ENCODE peak calls at places on chromosomes 5 and 9, in four cellular contexts. N, A, Q and G are unnamed samples.

GRCh38 chr5:147346006-147346561 is 111.3 kb downstream of the STK32A start:
- DNase-seq in N (no peak), A (no peak), Q (no peak), G (no peak)

GRCh38 chr5:159849437-159850191 is 66.7 kb upstream of the ADRA1B start:
- DNase-seq in N (no peak), A (no peak), Q (peak; percentile 89), G (no peak)

GRCh38 chr5:83428126-83428525 is 43.4 kb upstream of the VCAN start:
- DNase-seq in N (no peak), A (no peak), Q (no peak), G (no peak)

GRCh38 chr5:150296496-150296895 is 6.2 kb downstream of the ARSI start:
- DNase-seq in N (no peak), A (no peak), Q (no peak), G (no peak)

GRCh38 chr5:168647083-168647482 is 67.9 kb upstream of the PANK3 start:
- DNase-seq in N (no peak), A (no peak), Q (no peak), G (no peak)

GRCh38 chr5:102090770-102091169 is 205.3 kb downstream of the SLCO4C1 start:
- DNase-seq in N (peak; percentile 36), A (peak; percentile 5), Q (no peak), G (no peak)

GRCh38 chr5:179475211-179475840 is 75.0 kb upstream of the RUFY1 start:
- DNase-seq in N (no peak), A (no peak), Q (no peak), G (no peak)

GRCh38 chr5:28523887-28524637 is 1485.7 kb upstream of the CDH9 start:
- DNase-seq in N (no peak), A (no peak), Q (peak; percentile 99), G (no peak)

GRCh38 chr5:137630216-137630971 is 105.5 kb downstream of the KLHL3 start:
- DNase-seq in N (no peak), A (no peak), Q (no peak), G (no peak)

GRCh38 chr9:17588395-17588794 is 9.5 kb downstream of the SH3GL2 start:
- DNase-seq in N (no peak), A (no peak), Q (no peak), G (no peak)

GRCh38 chr5:36878421-36879088 is 2.0 kb downstream of the NIPBL start:
- DNase-seq in N (no peak), A (peak; percentile 82), Q (peak; percentile 59), G (no peak)

GRCh38 chr9:33187519-33188218 is 20.5 kb upstream of the B4GALT1 start:
- DNase-seq in N (no peak), A (no peak), Q (peak; percentile 73), G (no peak)
- H3K27ac ChIP-seq in N (no peak overlapping the region), A (no peak overlapping the region), Q (no peak overlapping the region), G (no peak overlapping the region)

GRCh38 chr5:14582797-14583137 is 1.2 kb downstream of the OTULINL start:
- DNase-seq in N (no peak), A (no peak), Q (no peak), G (no peak)
- TF ChIP-seq EZH2 in N (no peak), A (no peak), Q (peak; percentile 41), G (no peak)

GRCh38 chr9:104783588-104783987 is 19.7 kb downstream of the NIPSNAP3B start:
- DNase-seq in N (no peak), A (no peak), Q (no peak), G (no peak)
- H3K27ac ChIP-seq in N (no peak overlapping the region), A (no peak overlapping the region), Q (no peak overlapping the region), G (no peak overlapping the region)

GRCh38 chr9:122349201-122349600 is 21.6 kb upstream of the PTGS1 start:
- DNase-seq in N (no peak), A (no peak), Q (no peak), G (no peak)

GRCh38 chr9:122348288-122348777 is 22.5 kb upstream of the PTGS1 start:
- DNase-seq in N (no peak), A (no peak), Q (no peak), G (no peak)

GRCh38 chr9:122346478-122347347 is 24.1 kb upstream of the PTGS1 start:
- DNase-seq in N (no peak), A (no peak), Q (no peak), G (no peak)

GRCh38 chr9:122348791-122349190 is 22.0 kb upstream of the PTGS1 start:
- DNase-seq in N (no peak), A (no peak), Q (no peak), G (no peak)

GRCh38 chr9:122347348-122348287 is 23.2 kb upstream of the PTGS1 start:
- DNase-seq in N (no peak), A (no peak), Q (no peak), G (no peak)
- TF ChIP-seq EZH2 in N (no peak), A (no peak), Q (no peak), G (no peak)

DNA sequence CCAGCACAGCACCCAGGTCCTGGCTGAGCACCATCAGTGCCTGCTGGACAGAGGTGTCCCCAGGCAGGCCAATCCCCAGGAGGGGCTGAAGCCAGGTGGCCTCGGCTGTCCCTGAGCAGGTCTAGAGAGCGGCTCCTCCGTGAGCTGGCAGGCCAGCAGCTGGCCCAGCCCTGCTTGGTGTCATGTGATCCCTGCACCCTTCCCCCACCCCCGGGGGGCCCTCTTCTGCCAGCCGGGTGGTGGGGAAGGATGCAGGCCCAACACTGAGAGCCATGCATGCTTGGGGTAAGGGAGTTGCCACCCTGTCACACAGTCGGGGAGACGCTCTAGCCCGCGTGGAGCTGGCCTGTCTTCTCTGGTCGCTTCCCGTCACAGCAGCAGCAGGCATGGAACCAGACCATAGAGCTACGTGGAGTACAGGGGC is 7.1 kb downstream of the RALGDS start:
- DNase-seq in N (no peak), A (no peak), Q (no peak), G (no peak)
- H3K27ac ChIP-seq in N (no peak overlapping the region), A (no peak overlapping the region), Q (peak overlapping the region; percentile 2), G (peak overlapping the region; percentile 64)

GRCh38 chr9:37029776-37030590 is 4.1 kb downstream of the PAX5 start:
- DNase-seq in N (no peak), A (no peak), Q (no peak), G (no peak)
- TF ChIP-seq EZH2 in N (no peak), A (no peak), Q (peak; percentile 96), G (no peak)